ENCODE peak calls at places on chromosomes 5 and 9, in six cellular contexts. N is globus pallidus, T is coronary artery, C is T-cell, L is smooth muscle cell of the brain vasculature, P is HS-27A. J is an unnamed sample.

GRCh38 chr5:178244566-178244965 is 12.0 kb upstream of the PHYKPL start:
- DNase-seq in L (no peak), N (no peak), P (no peak), C (no peak), T (no peak), J (peak)

GRCh38 chr9:68678430-68678829 is 26.6 kb upstream of the PIP5K1B start:
- DNase-seq in L (no peak), P (no peak), C (no peak), N (no peak), T (no peak), J (no peak)

GRCh38 chr5:98144710-98145109 is 628.8 kb upstream of the RGMB start:
- DNase-seq in C (no peak), T (no peak), L (no peak), P (no peak), N (no peak), J (no peak)

GRCh38 chr9:111039203-111039907 is 1.1 kb upstream of the LPAR1 start:
- DNase-seq in T (no peak), P (no peak), C (no peak), L (no peak), N (peak), J (no peak)

GRCh38 chr9:81771606-81772005 is 82.3 kb upstream of the TLE1 start:
- DNase-seq in P (peak), L (no peak), T (no peak), C (no peak), N (no peak), J (no peak)

GRCh38 chr9:33080534-33080933 is 4.1 kb upstream of the SMU1 start:
- DNase-seq in N (no peak), P (no peak), C (no peak), T (no peak), L (no peak), J (no peak)

GRCh38 chr5:160970605-160971191 is 118.7 kb upstream of the ATP10B start:
- DNase-seq in P (no peak), N (peak), L (no peak), T (no peak), C (no peak), J (no peak)

GRCh38 chr5:148511832-148512347 is 128.1 kb downstream of the FBXO38 start:
- DNase-seq in L (no peak), T (no peak), P (no peak), C (no peak), N (peak), J (no peak)

GRCh38 chr9:135794057-135794335 is 92.0 kb downstream of the KCNT1 start:
- DNase-seq in T (no peak), P (no peak), N (no peak), C (no peak), L (no peak), J (no peak)

GRCh38 chr9:81621785-81622243 is 67.5 kb downstream of the TLE1 start:
- DNase-seq in N (no peak), T (no peak), C (no peak), L (no peak), P (no peak), J (no peak)

GRCh38 chr9:22976454-22976853 is 529.8 kb downstream of the DMRTA1 start:
- DNase-seq in P (no peak), N (no peak), C (no peak), T (no peak), L (no peak), J (no peak)

GRCh38 chr9:79694208-79694607 is 122.4 kb downstream of the TLE4 start:
- DNase-seq in L (no peak), T (no peak), C (no peak), P (no peak), N (no peak), J (no peak)

GRCh38 chr9:98037362-98037761 is 19.2 kb upstream of the NANS start:
- DNase-seq in N (no peak), T (no peak), P (no peak), L (no peak), C (no peak), J (no peak)

GRCh38 chr9:87085073-87085472 is 137.8 kb upstream of the GAS1 start:
- DNase-seq in N (no peak), L (no peak), P (no peak), C (no peak), T (no peak), J (no peak)

GRCh38 chr5:138843789-138844461 is 31.2 kb downstream of the LRRTM2 start:
- DNase-seq in L (no peak), N (no peak), P (no peak), T (no peak), C (no peak), J (no peak)

GRCh38 chr5:122485226-122485625 is 173.2 kb downstream of the SNCAIP start:
- DNase-seq in N (no peak), C (no peak), L (no peak), P (no peak), T (no peak), J (no peak)

GRCh38 chr5:64506567-64507321 is 929 bp downstream of the RGS7BP start:
- DNase-seq in P (no peak), C (no peak), T (peak), L (no peak), N (no peak), J (no peak)

GRCh38 chr9:2127486-2127885 is 112.3 kb downstream of the SMARCA2 start:
- DNase-seq in P (peak), C (no peak), T (no peak), L (no peak), N (no peak), J (peak)

GRCh38 chr5:83608122-83608521 is 112.5 kb downstream of the HAPLN1 start:
- DNase-seq in P (no peak), N (peak), T (no peak), C (no peak), L (no peak), J (no peak)

GRCh38 chr5:134447815-134448520 is 36.3 kb upstream of the CDKN2AIPNL start:
- DNase-seq in L (no peak), C (no peak), P (no peak), T (no peak), N (no peak), J (no peak)

GRCh38 chr9:113705938-113706519 is 170.1 kb upstream of the ZNF618 start:
- DNase-seq in L (no peak), N (no peak), C (no peak), P (no peak), T (peak), J (no peak)

GRCh38 chr9:109253241-109253636 is 67.6 kb downstream of the EPB41L4B start:
- DNase-seq in L (no peak), N (no peak), P (no peak), T (no peak), C (no peak), J (no peak)

GRCh38 chr5:74641778-74642542 is 1.4 kb upstream of the ENC1 start:
- DNase-seq in L (peak), T (no peak), N (peak), P (no peak), C (no peak), J (peak)

GRCh38 chr5:74290634-74291033 is 349.9 kb downstream of the ENC1 start:
- DNase-seq in N (no peak), T (no peak), C (no peak), P (no peak), L (no peak), J (no peak)

GRCh38 chr5:125394661-125395280 is 648.3 kb upstream of the ZNF608 start:
- DNase-seq in L (no peak), N (no peak), C (no peak), P (no peak), T (no peak), J (no peak)

GRCh38 chr5:128493657-128494329 is 44.3 kb downstream of the FBN2 start:
- DNase-seq in C (no peak), P (no peak), T (no peak), L (no peak), N (no peak), J (no peak)

GRCh38 chr9:137487454-137488329 is 28.6 kb upstream of the NSMF start:
- DNase-seq in T (no peak), L (no peak), P (no peak), N (no peak), C (no peak), J (no peak)

GRCh38 chr5:135383803-135384495 is 15.1 kb downstream of the MACROH2A1 start:
- DNase-seq in L (no peak), C (no peak), N (no peak), T (no peak), P (no peak), J (no peak)

GRCh38 chr5:36177715-36178556 is 26.0 kb downstream of the SKP2 start:
- DNase-seq in P (no peak), C (no peak), L (peak), T (no peak), N (peak), J (no peak)

GRCh38 chr9:37943329-37944265 is 39.7 kb upstream of the SLC25A51 start:
- DNase-seq in C (no peak), T (no peak), P (peak), N (no peak), L (no peak), J (peak)

GRCh38 chr5:110865400-110866094 is 126.7 kb downstream of the SLC25A46 start:
- DNase-seq in N (no peak), C (no peak), P (no peak), L (no peak), T (no peak), J (no peak)

GRCh38 chr5:179377421-179378115 is 32.3 kb upstream of the ADAMTS2 start:
- DNase-seq in C (no peak), T (peak), L (no peak), N (no peak), P (no peak), J (no peak)

GRCh38 chr5:108617467-108618435 is 129.9 kb upstream of the FER start:
- DNase-seq in L (no peak), C (no peak), T (no peak), N (no peak), P (peak), J (no peak)

GRCh38 chr5:111954516-111955337 is 197.7 kb upstream of the NREP start:
- DNase-seq in N (no peak), L (no peak), C (no peak), P (no peak), T (no peak), J (no peak)

GRCh38 chr5:93294184-93294583 is 286.8 kb downstream of the NR2F1-AS1 start:
- DNase-seq in C (no peak), L (no peak), P (no peak), N (no peak), T (no peak), J (peak)

GRCh38 chr5:135271533-135272310 is 127.3 kb downstream of the MACROH2A1 start:
- DNase-seq in P (no peak), T (no peak), C (no peak), N (no peak), L (no peak), J (peak)

GRCh38 chr9:131885144-131885609 is 145.3 kb upstream of the RAPGEF1 start:
- DNase-seq in N (peak), C (no peak), L (no peak), T (no peak), P (no peak), J (no peak)

GRCh38 chr9:127968046-127968445 is 12.7 kb downstream of the EEIG1 start:
- DNase-seq in T (no peak), N (no peak), P (no peak), C (no peak), L (no peak), J (no peak)

GRCh38 chr5:178496661-178497060 is 93.5 kb downstream of the COL23A1 start:
- DNase-seq in P (no peak), N (no peak), L (no peak), C (no peak), T (no peak), J (peak)